ENCODE peak calls at places on chromosomes 4 and X, in ten cellular contexts. M, B, C, F, J, Y, D, R, E and H are unnamed samples.

GRCh38 chr4:69822198-69822597 is 37.7 kb downstream of the SULT1E1 start:
- DNase-seq in M (no peak), B (no peak), C (no peak), F (no peak), J (no peak), Y (no peak), D (no peak), R (no peak), E (no peak), H (no peak)

GRCh38 chr4:65538571-65538970 is 131.7 kb downstream of the EPHA5 start:
- DNase-seq in M (peak), B (no peak), C (no peak), F (peak), J (no peak), Y (no peak), D (no peak), R (no peak), E (no peak), H (no peak)

GRCh38 chr4:30847157-30847556 is 127.0 kb downstream of the PCDH7 start:
- DNase-seq in M (no peak), B (no peak), C (no peak), F (no peak), J (no peak), Y (no peak), D (no peak), R (no peak), E (no peak), H (no peak)

GRCh38 chrX:25191403-25191802 is 175.6 kb upstream of the ARX start:
- DNase-seq in M (no peak), B (no peak), C (no peak), F (no peak), J (no peak), Y (no peak), D (peak), R (no peak), E (no peak), H (no peak)

GRCh38 chrX:40085086-40085551 is 12.6 kb downstream of the BCOR start:
- DNase-seq in M (peak), B (peak), C (no peak), F (peak), J (no peak), Y (no peak), D (no peak), R (no peak), E (no peak), H (no peak)

GRCh38 chr4:138262058-138262838 is 20.1 kb upstream of the SLC7A11 start:
- DNase-seq in M (no peak), B (no peak), C (no peak), F (no peak), J (no peak), Y (no peak), D (no peak), R (no peak), E (no peak), H (no peak)

GRCh38 chrX:45669715-45670360 is 469.2 kb upstream of the DIPK2B start:
- DNase-seq in M (peak), B (no peak), C (no peak), F (no peak), J (no peak), Y (no peak), D (no peak), R (no peak), E (no peak), H (no peak)

GRCh38 chr4:48305508-48305907 is 35.8 kb upstream of the SLAIN2 start:
- DNase-seq in M (no peak), B (no peak), C (no peak), F (no peak), J (no peak), Y (no peak), D (no peak), R (no peak), E (no peak), H (no peak)

GRCh38 chr4:38069271-38069760 is 109.1 kb downstream of the PTTG2 start:
- DNase-seq in M (peak), B (no peak), C (no peak), F (peak), J (no peak), Y (peak), D (no peak), R (peak), E (peak), H (no peak)

GRCh38 chr4:180828455-180829018 is 1414.7 kb upstream of the TENM3 start:
- DNase-seq in M (peak), B (no peak), C (no peak), F (peak), J (no peak), Y (no peak), D (peak), R (no peak), E (no peak), H (peak)

GRCh38 chr4:38128478-38129451 is 168.6 kb downstream of the PTTG2 start:
- DNase-seq in M (peak), B (peak), C (no peak), F (peak), J (peak), Y (peak), D (no peak), R (no peak), E (no peak), H (no peak)

GRCh38 chrX:31123335-31123734 is 51.5 kb upstream of the FTHL17 start:
- DNase-seq in M (no peak), B (no peak), C (no peak), F (no peak), J (no peak), Y (no peak), D (no peak), R (no peak), E (no peak), H (no peak)

GRCh38 chrX:41837270-41837944 is 85.9 kb downstream of the CASK start:
- DNase-seq in M (no peak), B (no peak), C (no peak), F (no peak), J (no peak), Y (no peak), D (no peak), R (no peak), E (no peak), H (no peak)

GRCh38 chr4:176191974-176192373 is 3.4 kb downstream of the SPATA4 start:
- DNase-seq in M (peak), B (no peak), C (no peak), F (peak), J (no peak), Y (no peak), D (no peak), R (no peak), E (no peak), H (peak)

GRCh38 chr4:41880840-41881831 is 54.1 kb upstream of the TMEM33 start:
- DNase-seq in M (peak), B (no peak), C (no peak), F (no peak), J (no peak), Y (no peak), D (peak), R (peak), E (no peak), H (no peak)

GRCh38 chr4:186587416-186588018 is 32.1 kb upstream of the MTNR1A start:
- DNase-seq in M (peak), B (no peak), C (peak), F (peak), J (peak), Y (peak), D (peak), R (peak), E (peak), H (no peak)

GRCh38 chr4:125244848-125245450 is 69.8 kb upstream of the FAT4 start:
- DNase-seq in M (peak), B (no peak), C (no peak), F (peak), J (no peak), Y (no peak), D (no peak), R (no peak), E (no peak), H (no peak)

GRCh38 chrX:73987166-73987565 is 316.8 kb upstream of the ZCCHC13 start:
- DNase-seq in M (no peak), B (no peak), C (no peak), F (no peak), J (no peak), Y (no peak), D (no peak), R (no peak), E (no peak), H (no peak)

GRCh38 chrX:138034136-138034535 is 468.2 kb downstream of the ZIC3 start:
- DNase-seq in M (no peak), B (no peak), C (no peak), F (no peak), J (no peak), Y (no peak), D (no peak), R (no peak), E (no peak), H (no peak)

GRCh38 chr4:1285790-1286553 is 3.7 kb upstream of the MAEA start:
- DNase-seq in M (no peak), B (no peak), C (no peak), F (no peak), J (no peak), Y (peak), D (no peak), R (no peak), E (no peak), H (no peak)

GRCh38 chrX:54423161-54423888 is 16.9 kb upstream of the TSR2 start:
- DNase-seq in M (no peak), B (no peak), C (no peak), F (no peak), J (no peak), Y (no peak), D (peak), R (peak), E (no peak), H (no peak)

GRCh38 chr4:42655921-42656735 is 777 bp downstream of the ATP8A1 start:
- DNase-seq in M (peak), B (no peak), C (peak), F (peak), J (peak), Y (peak), D (peak), R (peak), E (peak), H (peak)

GRCh38 chrX:21645437-21646220 is 12.5 kb downstream of the KLHL34 start:
- DNase-seq in M (no peak), B (no peak), C (no peak), F (no peak), J (no peak), Y (no peak), D (no peak), R (no peak), E (no peak), H (no peak)

GRCh38 chr4:139656614-139657486 is 8.8 kb upstream of the MGST2 start:
- DNase-seq in M (peak), B (no peak), C (peak), F (peak), J (peak), Y (peak), D (peak), R (peak), E (peak), H (no peak)

GRCh38 chr4:81491943-81492342 is 20.2 kb upstream of the RASGEF1B start:
- DNase-seq in M (no peak), B (no peak), C (no peak), F (no peak), J (no peak), Y (no peak), D (no peak), R (no peak), E (no peak), H (no peak)

GRCh38 chr4:121307441-121308327 is 73.1 kb downstream of the QRFPR start:
- DNase-seq in M (peak), B (peak), C (no peak), F (peak), J (peak), Y (peak), D (peak), R (no peak), E (no peak), H (no peak)

GRCh38 chr4:5086535-5086934 is 35.3 kb downstream of the STK32B start:
- DNase-seq in M (no peak), B (no peak), C (no peak), F (no peak), J (no peak), Y (no peak), D (no peak), R (no peak), E (no peak), H (no peak)

GRCh38 chr4:152398060-152398459 is 137.8 kb downstream of the FBXW7 start:
- DNase-seq in M (no peak), B (no peak), C (no peak), F (peak), J (no peak), Y (no peak), D (peak), R (no peak), E (no peak), H (no peak)

GRCh38 chr4:69799337-69799736 is 38.9 kb upstream of the SULT1B1 start:
- DNase-seq in M (no peak), B (no peak), C (no peak), F (no peak), J (no peak), Y (no peak), D (no peak), R (no peak), E (no peak), H (peak)

GRCh38 chrX:115900425-115900824 is 270.1 kb upstream of the AGTR2 start:
- DNase-seq in M (no peak), B (no peak), C (no peak), F (no peak), J (no peak), Y (no peak), D (no peak), R (no peak), E (no peak), H (no peak)

GRCh38 chrX:55908685-55909212 is 191.2 kb downstream of the RRAGB start:
- DNase-seq in M (peak), B (no peak), C (no peak), F (peak), J (no peak), Y (peak), D (peak), R (peak), E (no peak), H (no peak)

GRCh38 chr4:140448830-140449229 is 21.4 kb upstream of the CLGN start:
- DNase-seq in M (no peak), B (no peak), C (no peak), F (peak), J (no peak), Y (no peak), D (no peak), R (no peak), E (no peak), H (no peak)

GRCh38 chrX:49230500-49231232 is 2.5 kb downstream of the CACNA1F start:
- DNase-seq in M (no peak), B (no peak), C (peak), F (peak), J (peak), Y (peak), D (no peak), R (peak), E (no peak), H (no peak)

GRCh38 chr4:14520171-14520570 is 482.1 kb upstream of the CPEB2 start:
- DNase-seq in M (peak), B (no peak), C (no peak), F (peak), J (no peak), Y (no peak), D (no peak), R (no peak), E (no peak), H (no peak)